ENCODE peak calls at places on chromosomes 12 and 14, in four cellular contexts. Q, Y, F and D are unnamed samples.

GRCh38 chr12:100794441-100795192 is at the start of gene ANO4:
- DNase-seq in Q (peak), Y (no peak), F (no peak), D (no peak)

GRCh38 chr12:117189725-117190209 is 503 bp downstream of the FBXO21 start:
- DNase-seq in Q (no peak), Y (no peak), F (no peak), D (peak)

GRCh38 chr12:88111074-88111652 is 30.7 kb downstream of the CEP290 start:
- DNase-seq in Q (peak), Y (no peak), F (peak), D (peak)

GRCh38 chr12:88693837-88694445 is 113.7 kb upstream of the KITLG start:
- DNase-seq in Q (no peak), Y (no peak), F (no peak), D (no peak)

GRCh38 chr14:100546051-100546443 is 41.2 kb downstream of the BEGAIN start:
- DNase-seq in Q (no peak), Y (no peak), F (no peak), D (no peak)

GRCh38 chr12:9106067-9106466 is 9.7 kb downstream of the A2M start:
- DNase-seq in Q (no peak), Y (no peak), F (no peak), D (no peak)

GRCh38 chr14:35399083-35399807 is 5.3 kb downstream of the NFKBIA start:
- DNase-seq in Q (no peak), Y (no peak), F (no peak), D (no peak)

GRCh38 chr12:82659343-82660207 is 27.1 kb upstream of the TMTC2 start:
- DNase-seq in Q (no peak), Y (no peak), F (no peak), D (no peak)

GRCh38 chr12:121472150-121472905 is 72.4 kb downstream of the RNF34 start:
- DNase-seq in Q (no peak), Y (no peak), F (no peak), D (no peak)

GRCh38 chr12:109879332-109880048 is 851 bp downstream of the GLTP start:
- DNase-seq in Q (no peak), Y (no peak), F (no peak), D (no peak)

GRCh38 chr12:32533971-32534590 is 134.7 kb downstream of the FGD4 start:
- DNase-seq in Q (peak), Y (no peak), F (no peak), D (peak)

GRCh38 chr12:114933428-114934160 is 249.6 kb upstream of the TBX3 start:
- DNase-seq in Q (no peak), Y (no peak), F (no peak), D (peak)

GRCh38 chr12:94799136-94799535 is 148.8 kb upstream of the TMCC3 start:
- DNase-seq in Q (no peak), Y (no peak), F (no peak), D (no peak)

GRCh38 chr12:67469666-67470065 is 178.9 kb upstream of the DYRK2 start:
- DNase-seq in Q (peak), Y (no peak), F (no peak), D (no peak)

GRCh38 chr12:50283924-50284236 is 560 bp upstream of the LIMA1 start:
- DNase-seq in Q (no peak), Y (no peak), F (peak), D (no peak)

GRCh38 chr12:21566223-21566906 is 38.3 kb downstream of the GYS2 start:
- DNase-seq in Q (no peak), Y (no peak), F (no peak), D (peak)

GRCh38 chr12:75784591-75784990 is 247.0 kb downstream of the PHLDA1 start:
- DNase-seq in Q (no peak), Y (no peak), F (no peak), D (peak)

GRCh38 chr14:23009939-23010718 is at the start of gene C14orf93:
- DNase-seq in Q (peak), Y (no peak), F (no peak), D (peak)

GRCh38 chr12:127052491-127053232 is 1214.3 kb upstream of the TMEM132C start:
- DNase-seq in Q (no peak), Y (no peak), F (no peak), D (no peak)
- TF ChIP-seq SUZ12 in Q (no peak), Y (no peak), F (no peak), D (no peak)

GRCh38 chr14:69358233-69358963 is 39.7 kb downstream of the ERH start:
- DNase-seq in Q (no peak), Y (no peak), F (no peak), D (no peak)
- H3K9ac ChIP-seq in Q (no peak), Y (no peak), F (no peak), D (no peak)

GRCh38 chr12:93235881-93236280 is 141.8 kb upstream of the NUDT4 start:
- DNase-seq in Q (no peak), Y (no peak), F (no peak), D (no peak)

GRCh38 chr12:93230311-93230689 is 147.4 kb upstream of the NUDT4 start:
- DNase-seq in Q (no peak), Y (no peak), F (no peak), D (no peak)

GRCh38 chr12:93237235-93237915 is 140.3 kb upstream of the NUDT4 start:
- DNase-seq in Q (no peak), Y (no peak), F (no peak), D (peak)

GRCh38 chr12:93231938-93232337 is 145.8 kb upstream of the NUDT4 start:
- DNase-seq in Q (no peak), Y (no peak), F (no peak), D (no peak)

GRCh38 chr12:93234641-93235040 is 143.1 kb upstream of the NUDT4 start:
- DNase-seq in Q (no peak), Y (no peak), F (no peak), D (no peak)
- TF ChIP-seq SUZ12 in Q (no peak), Y (no peak), F (no peak), D (no peak)

DNA sequence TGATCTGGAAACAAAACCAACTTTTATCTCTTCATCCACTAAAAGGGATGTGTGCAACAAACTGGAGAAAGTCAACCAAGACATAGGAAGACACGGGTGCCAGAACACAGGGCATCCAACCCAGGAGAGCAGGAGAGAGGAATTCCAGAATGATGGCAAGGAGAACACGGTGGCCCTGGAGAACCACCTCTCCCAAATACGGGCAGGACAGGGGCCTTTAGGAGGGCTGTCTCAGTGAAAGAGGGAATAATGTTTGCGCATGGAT is 93.4 kb upstream of the EGLN3 start:
- DNase-seq in Q (no peak), Y (no peak), F (no peak), D (no peak)
- H3K9ac ChIP-seq in Q (no peak), Y (no peak), F (no peak), D (peak)

GRCh38 chr14:61565836-61566536 is 129.3 kb upstream of the HIF1A start:
- DNase-seq in Q (no peak), Y (no peak), F (no peak), D (no peak)

GRCh38 chr14:61563880-61564622 is 131.3 kb upstream of the HIF1A start:
- DNase-seq in Q (no peak), Y (no peak), F (no peak), D (no peak)

GRCh38 chr14:61563162-61563511 is 132.2 kb upstream of the HIF1A start:
- DNase-seq in Q (no peak), Y (no peak), F (no peak), D (no peak)

GRCh38 chr14:61565181-61565580 is 130.1 kb upstream of the HIF1A start:
- DNase-seq in Q (no peak), Y (no peak), F (no peak), D (no peak)

DNA sequence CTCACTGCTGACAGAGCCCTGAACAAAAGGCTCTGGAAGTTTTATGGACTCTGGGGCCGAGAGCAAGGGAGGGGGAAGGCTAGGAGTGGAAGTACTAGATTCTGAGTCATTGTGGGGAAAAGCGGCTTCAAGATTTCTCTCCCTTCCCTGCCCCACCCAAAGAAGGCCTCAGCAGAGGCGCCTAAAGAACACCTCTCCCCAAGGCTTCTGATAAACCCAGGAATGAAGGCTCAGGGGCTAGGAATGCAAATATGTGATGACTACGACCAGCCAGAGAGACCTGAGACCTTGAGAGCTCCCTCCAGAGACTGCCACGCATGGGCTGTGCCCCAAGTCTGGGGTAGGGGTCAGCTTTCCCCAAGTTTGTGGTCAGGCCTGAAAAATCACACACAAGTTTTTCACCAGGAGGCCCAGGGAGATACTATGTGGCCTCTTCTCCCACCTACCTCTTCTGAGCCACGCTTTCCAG is 130.7 kb upstream of the HIF1A start:
- DNase-seq in Q (no peak), Y (no peak), F (no peak), D (peak)
- TF ChIP-seq SUZ12 in Q (no peak), Y (no peak), F (no peak), D (no peak)